ENCODE peak calls at places on chromosomes 1 and 21, in five cellular contexts. J is aorta; D is naive thymus-derived CD4-positive, alpha-beta T cell; E is activated T-cell treated with anti-CD3 and anti-CD28 coated beads, Interleukin-2, amount 50 U/mL, for 4 hours; I is mesenchymal stem cell. F is an unnamed sample.

GRCh38 chr21:33026878-33027400 is 1.2 kb downstream of the OLIG2 start:
- DNase-seq in J (peak), D (no peak), E (no peak), I (no peak), F (no peak)

GRCh38 chr21:15457962-15458361 is 271.8 kb upstream of the USP25 start:
- DNase-seq in J (no peak), D (no peak), E (no peak), I (no peak), F (no peak)

GRCh38 chr1:160748182-160748876 is 9.3 kb downstream of the SLAMF7 start:
- DNase-seq in J (no peak), D (no peak), E (no peak), I (no peak), F (no peak)

GRCh38 chr21:38843806-38844479 is 38.2 kb downstream of the ETS2 start:
- DNase-seq in J (no peak), D (no peak), E (no peak), I (no peak), F (no peak)

GRCh38 chr1:151502859-151503509 is 8.2 kb upstream of the CGN start:
- DNase-seq in J (no peak), D (no peak), E (no peak), I (no peak), F (no peak)

GRCh38 chr1:185317886-185318310 is 855 bp upstream of the IVNS1ABP start:
- DNase-seq in J (no peak), D (peak), E (peak), I (peak), F (no peak)

GRCh38 chr1:220893701-220894024 is 14.4 kb downstream of the HLX start:
- DNase-seq in J (no peak), D (no peak), E (no peak), I (no peak), F (no peak)

GRCh38 chr1:7379445-7379971 is 391.6 kb upstream of the VAMP3 start:
- DNase-seq in J (peak), D (no peak), E (no peak), I (peak), F (no peak)

GRCh38 chr1:83887483-83887882 is 111.4 kb downstream of the TTLL7 start:
- DNase-seq in J (no peak), D (no peak), E (no peak), I (no peak), F (no peak)

GRCh38 chr1:65772607-65773006 is 20.1 kb upstream of the PDE4B start:
- DNase-seq in J (no peak), D (no peak), E (no peak), I (no peak), F (no peak)

GRCh38 chr1:95034506-95034905 is 38.2 kb downstream of the ALG14 start:
- DNase-seq in J (no peak), D (no peak), E (no peak), I (no peak), F (no peak)

GRCh38 chr1:43613075-43613942 is 36.6 kb upstream of the KDM4A start:
- DNase-seq in J (no peak), D (no peak), E (no peak), I (no peak), F (no peak)

GRCh38 chr1:3012511-3013291 is 8.6 kb upstream of the ACTRT2 start:
- DNase-seq in J (peak), D (peak), E (peak), I (no peak), F (no peak)

GRCh38 chr1:214719207-214719606 is 116.2 kb downstream of the CENPF start:
- DNase-seq in J (no peak), D (no peak), E (no peak), I (no peak), F (no peak)

GRCh38 chr1:212255705-212256307 is 29.4 kb upstream of the PPP2R5A start:
- DNase-seq in J (no peak), D (no peak), E (no peak), I (peak), F (no peak)

GRCh38 chr1:15341634-15342375 is 67.9 kb upstream of the EFHD2 start:
- DNase-seq in J (peak), D (no peak), E (no peak), I (peak), F (no peak)

GRCh38 chr1:196678510-196678884 is 26.7 kb downstream of the CFH start:
- DNase-seq in J (no peak), D (no peak), E (no peak), I (peak), F (no peak)

GRCh38 chr1:216034506-216034905 is 388.7 kb downstream of the USH2A start:
- DNase-seq in J (no peak), D (no peak), E (no peak), I (peak), F (peak)

GRCh38 chr21:17901458-17902092 is 82.4 kb upstream of the C21orf91 start:
- DNase-seq in J (no peak), D (no peak), E (no peak), I (peak), F (no peak)

GRCh38 chr21:44773291-44773932 is 28.2 kb downstream of the UBE2G2 start:
- DNase-seq in J (no peak), D (no peak), E (no peak), I (no peak), F (no peak)

GRCh38 chr1:113278371-113278770 is 111.9 kb upstream of the MAGI3 start:
- DNase-seq in J (no peak), D (no peak), E (no peak), I (no peak), F (no peak)

GRCh38 chr1:76035053-76035452 is 39.5 kb upstream of the ST6GALNAC3 start:
- DNase-seq in J (no peak), D (no peak), E (no peak), I (no peak), F (no peak)

GRCh38 chr1:19332832-19333231 is 20.7 kb downstream of the SLC66A1 start:
- DNase-seq in J (peak), D (no peak), E (no peak), I (no peak), F (no peak)

GRCh38 chr1:163440090-163440489 is 118.3 kb downstream of the NUF2 start:
- DNase-seq in J (no peak), D (no peak), E (no peak), I (no peak), F (no peak)

GRCh38 chr1:55696181-55696580 is 481.0 kb upstream of the USP24 start:
- DNase-seq in J (no peak), D (no peak), E (no peak), I (peak), F (no peak)

GRCh38 chr1:203771901-203772301 is 6.9 kb downstream of the LAX1 start:
- DNase-seq in J (no peak), D (no peak), E (no peak), I (peak), F (no peak)

GRCh38 chr1:172742599-172743500 is 83.9 kb downstream of the FASLG start:
- DNase-seq in J (no peak), D (peak), E (no peak), I (peak), F (no peak)

GRCh38 chr1:32766328-32766972 is 50.7 kb downstream of the YARS1 start:
- DNase-seq in J (no peak), D (no peak), E (no peak), I (no peak), F (no peak)

GRCh38 chr1:226734611-226735153 is 4.4 kb downstream of the ITPKB start:
- DNase-seq in J (no peak), D (no peak), E (no peak), I (no peak), F (no peak)

GRCh38 chr1:15957221-15958090 is 18.4 kb downstream of the ZBTB17 start:
- DNase-seq in J (peak), D (no peak), E (no peak), I (peak), F (no peak)

GRCh38 chr1:214966366-214966765 is 116.2 kb upstream of the KCNK2 start:
- DNase-seq in J (no peak), D (no peak), E (no peak), I (no peak), F (no peak)

GRCh38 chr1:86089765-86090164 is 66.8 kb downstream of the COL24A1 start:
- DNase-seq in J (peak), D (no peak), E (no peak), I (no peak), F (no peak)

GRCh38 chr21:26686278-26686677 is 113.2 kb upstream of the CYYR1 start:
- DNase-seq in J (no peak), D (peak), E (no peak), I (peak), F (peak)